ENCODE peak calls at places on chromosomes 1 and 21, in ten cellular contexts. One of them, this sample, is unnamed. For H3K4me1, the result is how much of the 10 kb centered on the place peaks cover.

GRCh38 chr1:205570796-205571537 is 60.8 kb downstream of the ELK4 start:
- DNase-seq in kidney: no peak
- DNase-seq in psoas muscle: no peak
- DNase-seq in heart right ventricle: no peak
- DNase-seq in CD8-positive, alpha-beta memory T cell: no peak
- DNase-seq in right lobe of liver: no peak
- DNase-seq in lower lobe of right lung: no peak
- DNase-seq in prostate gland: no peak
- DNase-seq in mucosa of descending colon: no peak
- DNase-seq in iPS DF 6.9: no peak
- DNase-seq in this sample: no peak

GRCh38 chr21:37835512-37835911 is 80.7 kb downstream of the KCNJ6 start:
- DNase-seq in kidney: no peak
- DNase-seq in psoas muscle: no peak
- DNase-seq in heart right ventricle: no peak
- DNase-seq in CD8-positive, alpha-beta memory T cell: no peak
- DNase-seq in right lobe of liver: no peak
- DNase-seq in lower lobe of right lung: no peak
- DNase-seq in prostate gland: no peak
- DNase-seq in mucosa of descending colon: no peak
- DNase-seq in iPS DF 6.9: no peak
- DNase-seq in this sample: no peak

GRCh38 chr1:17791055-17791390 is 35.9 kb downstream of the ACTL8 start:
- DNase-seq in kidney: no peak
- DNase-seq in psoas muscle: no peak
- DNase-seq in heart right ventricle: no peak
- DNase-seq in CD8-positive, alpha-beta memory T cell: no peak
- DNase-seq in right lobe of liver: no peak
- DNase-seq in lower lobe of right lung: no peak
- DNase-seq in prostate gland: no peak
- DNase-seq in mucosa of descending colon: no peak
- DNase-seq in iPS DF 6.9: no peak
- DNase-seq in this sample: no peak

GRCh38 chr1:18875796-18876128 is 16.3 kb upstream of the TAS1R2 start:
- DNase-seq in kidney: no peak
- DNase-seq in psoas muscle: no peak
- DNase-seq in heart right ventricle: no peak
- DNase-seq in CD8-positive, alpha-beta memory T cell: no peak
- DNase-seq in right lobe of liver: no peak
- DNase-seq in lower lobe of right lung: no peak
- DNase-seq in prostate gland: no peak
- DNase-seq in mucosa of descending colon: no peak
- DNase-seq in iPS DF 6.9: no peak
- DNase-seq in this sample: no peak

GRCh38 chr1:192668434-192668983 is 32.6 kb downstream of the RGS13 start:
- DNase-seq in kidney: no peak
- DNase-seq in psoas muscle: no peak
- DNase-seq in heart right ventricle: no peak
- DNase-seq in CD8-positive, alpha-beta memory T cell: no peak
- DNase-seq in right lobe of liver: no peak
- DNase-seq in lower lobe of right lung: no peak
- DNase-seq in prostate gland: no peak
- DNase-seq in mucosa of descending colon: peak
- DNase-seq in iPS DF 6.9: no peak
- DNase-seq in this sample: peak

GRCh38 chr1:57079454-57080157 is 113.8 kb upstream of the C8B start:
- DNase-seq in kidney: no peak
- DNase-seq in psoas muscle: no peak
- DNase-seq in heart right ventricle: no peak
- DNase-seq in CD8-positive, alpha-beta memory T cell: no peak
- DNase-seq in right lobe of liver: no peak
- DNase-seq in lower lobe of right lung: no peak
- DNase-seq in prostate gland: no peak
- DNase-seq in mucosa of descending colon: no peak
- DNase-seq in iPS DF 6.9: no peak
- DNase-seq in this sample: no peak

GRCh38 chr1:923131-923990 is at the start of gene SAMD11:
- DNase-seq in kidney: peak
- DNase-seq in psoas muscle: peak
- DNase-seq in heart right ventricle: peak
- DNase-seq in CD8-positive, alpha-beta memory T cell: peak
- DNase-seq in right lobe of liver: peak
- DNase-seq in lower lobe of right lung: peak
- DNase-seq in prostate gland: peak
- DNase-seq in mucosa of descending colon: peak
- DNase-seq in iPS DF 6.9: no peak
- DNase-seq in this sample: peak

GRCh38 chr1:63487336-63488065 is 35.5 kb downstream of the ITGB3BP start:
- DNase-seq in kidney: no peak
- DNase-seq in psoas muscle: no peak
- DNase-seq in heart right ventricle: no peak
- DNase-seq in CD8-positive, alpha-beta memory T cell: no peak
- DNase-seq in right lobe of liver: no peak
- DNase-seq in lower lobe of right lung: no peak
- DNase-seq in prostate gland: peak
- DNase-seq in mucosa of descending colon: no peak
- DNase-seq in iPS DF 6.9: no peak
- DNase-seq in this sample: no peak

DNA sequence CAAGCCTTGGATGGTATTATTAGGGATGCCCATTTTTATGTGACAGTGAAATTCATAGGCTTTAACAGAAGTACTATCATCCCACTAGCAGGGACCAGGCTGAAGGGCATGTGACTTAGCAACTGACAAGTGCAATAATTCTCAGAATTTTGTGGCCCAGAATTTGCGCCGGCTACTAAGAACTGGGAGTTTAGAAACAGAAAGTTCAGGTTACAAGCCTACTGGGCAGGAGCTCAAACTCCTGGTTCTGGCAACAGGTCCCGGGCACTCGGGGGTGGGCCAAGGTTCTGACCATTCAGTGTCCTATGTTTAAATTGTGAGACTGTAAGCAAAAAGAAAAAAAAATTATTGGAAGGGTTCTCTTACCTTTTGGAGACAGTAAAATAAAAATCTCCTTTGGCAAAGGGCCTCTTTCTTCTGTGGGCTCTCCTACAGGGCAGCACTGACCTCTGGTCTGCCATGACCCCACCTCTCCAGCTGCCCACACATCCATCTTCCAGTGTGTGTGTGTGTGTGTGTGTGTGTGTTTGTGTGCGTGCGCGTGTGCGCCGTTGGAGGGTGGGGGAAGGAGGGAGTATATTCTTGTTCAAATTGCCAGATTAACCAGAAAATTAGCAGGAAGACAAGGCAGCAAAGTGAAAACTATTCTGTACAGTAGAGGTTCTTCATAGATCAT is 26.1 kb downstream of the IRF2BP2 start:
- DNase-seq in kidney: no peak
- DNase-seq in psoas muscle: peak
- DNase-seq in heart right ventricle: no peak
- DNase-seq in CD8-positive, alpha-beta memory T cell: no peak
- DNase-seq in right lobe of liver: peak
- DNase-seq in lower lobe of right lung: no peak
- DNase-seq in prostate gland: no peak
- DNase-seq in mucosa of descending colon: no peak
- DNase-seq in iPS DF 6.9: no peak
- DNase-seq in this sample: no peak
- H3K4me1 ChIP-seq in kidney: under half
- H3K4me1 ChIP-seq in psoas muscle: half or more
- H3K4me1 ChIP-seq in heart right ventricle: under half
- H3K4me1 ChIP-seq in CD8-positive, alpha-beta memory T cell: under half
- H3K4me1 ChIP-seq in right lobe of liver: under half
- H3K4me1 ChIP-seq in lower lobe of right lung: under half
- H3K4me1 ChIP-seq in prostate gland: under half
- H3K4me1 ChIP-seq in mucosa of descending colon: under half
- H3K4me1 ChIP-seq in iPS DF 6.9: under half
- H3K4me1 ChIP-seq in this sample: under half

GRCh38 chr1:39269791-39270342 is 65.4 kb downstream of the MACF1 start:
- DNase-seq in kidney: no peak
- DNase-seq in psoas muscle: no peak
- DNase-seq in heart right ventricle: no peak
- DNase-seq in CD8-positive, alpha-beta memory T cell: no peak
- DNase-seq in right lobe of liver: no peak
- DNase-seq in lower lobe of right lung: no peak
- DNase-seq in prostate gland: no peak
- DNase-seq in mucosa of descending colon: no peak
- DNase-seq in iPS DF 6.9: no peak
- DNase-seq in this sample: no peak

GRCh38 chr1:39272027-39272790 is 67.7 kb downstream of the MACF1 start:
- DNase-seq in kidney: no peak
- DNase-seq in psoas muscle: no peak
- DNase-seq in heart right ventricle: no peak
- DNase-seq in CD8-positive, alpha-beta memory T cell: no peak
- DNase-seq in right lobe of liver: no peak
- DNase-seq in lower lobe of right lung: no peak
- DNase-seq in prostate gland: no peak
- DNase-seq in mucosa of descending colon: no peak
- DNase-seq in iPS DF 6.9: no peak
- DNase-seq in this sample: no peak

GRCh38 chr1:39275836-39276507 is 71.5 kb downstream of the MACF1 start:
- DNase-seq in kidney: no peak
- DNase-seq in psoas muscle: no peak
- DNase-seq in heart right ventricle: no peak
- DNase-seq in CD8-positive, alpha-beta memory T cell: no peak
- DNase-seq in right lobe of liver: no peak
- DNase-seq in lower lobe of right lung: no peak
- DNase-seq in prostate gland: no peak
- DNase-seq in mucosa of descending colon: no peak
- DNase-seq in iPS DF 6.9: no peak
- DNase-seq in this sample: no peak

GRCh38 chr1:39270368-39270767 is 65.9 kb downstream of the MACF1 start:
- DNase-seq in kidney: no peak
- DNase-seq in psoas muscle: no peak
- DNase-seq in heart right ventricle: no peak
- DNase-seq in CD8-positive, alpha-beta memory T cell: no peak
- DNase-seq in right lobe of liver: no peak
- DNase-seq in lower lobe of right lung: no peak
- DNase-seq in prostate gland: no peak
- DNase-seq in mucosa of descending colon: no peak
- DNase-seq in iPS DF 6.9: no peak
- DNase-seq in this sample: no peak

DNA sequence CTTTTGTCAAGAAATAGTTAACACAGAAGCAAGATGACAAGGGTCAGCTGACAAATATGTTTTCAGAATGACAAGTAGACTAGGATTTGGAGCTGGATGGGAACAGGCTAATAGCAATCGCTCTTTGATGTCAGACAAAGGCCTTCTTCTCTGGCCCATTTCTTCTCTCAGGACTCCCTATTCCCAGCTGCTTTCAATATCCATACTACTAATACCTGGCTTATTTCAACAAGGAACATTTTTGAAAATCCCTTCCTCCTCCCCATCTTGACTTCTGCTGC is 68.2 kb downstream of the MACF1 start:
- DNase-seq in kidney: no peak
- DNase-seq in psoas muscle: no peak
- DNase-seq in heart right ventricle: no peak
- DNase-seq in CD8-positive, alpha-beta memory T cell: no peak
- DNase-seq in right lobe of liver: no peak
- DNase-seq in lower lobe of right lung: no peak
- DNase-seq in prostate gland: no peak
- DNase-seq in mucosa of descending colon: no peak
- DNase-seq in iPS DF 6.9: no peak
- DNase-seq in this sample: no peak
- H3K4me1 ChIP-seq in kidney: under half
- H3K4me1 ChIP-seq in psoas muscle: under half
- H3K4me1 ChIP-seq in heart right ventricle: half or more
- H3K4me1 ChIP-seq in CD8-positive, alpha-beta memory T cell: half or more
- H3K4me1 ChIP-seq in right lobe of liver: under half
- H3K4me1 ChIP-seq in lower lobe of right lung: half or more
- H3K4me1 ChIP-seq in prostate gland: under half
- H3K4me1 ChIP-seq in mucosa of descending colon: under half
- H3K4me1 ChIP-seq in iPS DF 6.9: under half
- H3K4me1 ChIP-seq in this sample: half or more

GRCh38 chr1:2166695-2167094 is 27.9 kb downstream of the FAAP20 start:
- DNase-seq in kidney: no peak
- DNase-seq in psoas muscle: no peak
- DNase-seq in heart right ventricle: no peak
- DNase-seq in CD8-positive, alpha-beta memory T cell: no peak
- DNase-seq in right lobe of liver: no peak
- DNase-seq in lower lobe of right lung: no peak
- DNase-seq in prostate gland: no peak
- DNase-seq in mucosa of descending colon: no peak
- DNase-seq in iPS DF 6.9: no peak
- DNase-seq in this sample: no peak

GRCh38 chr1:2168090-2168489 is 26.5 kb downstream of the FAAP20 start:
- DNase-seq in kidney: no peak
- DNase-seq in psoas muscle: no peak
- DNase-seq in heart right ventricle: no peak
- DNase-seq in CD8-positive, alpha-beta memory T cell: no peak
- DNase-seq in right lobe of liver: no peak
- DNase-seq in lower lobe of right lung: no peak
- DNase-seq in prostate gland: no peak
- DNase-seq in mucosa of descending colon: no peak
- DNase-seq in iPS DF 6.9: no peak
- DNase-seq in this sample: no peak

GRCh38 chr1:2168535-2168934 is 26.0 kb downstream of the FAAP20 start:
- DNase-seq in kidney: no peak
- DNase-seq in psoas muscle: no peak
- DNase-seq in heart right ventricle: no peak
- DNase-seq in CD8-positive, alpha-beta memory T cell: no peak
- DNase-seq in right lobe of liver: no peak
- DNase-seq in lower lobe of right lung: no peak
- DNase-seq in prostate gland: no peak
- DNase-seq in mucosa of descending colon: no peak
- DNase-seq in iPS DF 6.9: no peak
- DNase-seq in this sample: no peak

GRCh38 chr1:2165636-2166035 is 28.9 kb downstream of the FAAP20 start:
- DNase-seq in kidney: no peak
- DNase-seq in psoas muscle: no peak
- DNase-seq in heart right ventricle: no peak
- DNase-seq in CD8-positive, alpha-beta memory T cell: no peak
- DNase-seq in right lobe of liver: no peak
- DNase-seq in lower lobe of right lung: no peak
- DNase-seq in prostate gland: no peak
- DNase-seq in mucosa of descending colon: no peak
- DNase-seq in iPS DF 6.9: no peak
- DNase-seq in this sample: no peak

DNA sequence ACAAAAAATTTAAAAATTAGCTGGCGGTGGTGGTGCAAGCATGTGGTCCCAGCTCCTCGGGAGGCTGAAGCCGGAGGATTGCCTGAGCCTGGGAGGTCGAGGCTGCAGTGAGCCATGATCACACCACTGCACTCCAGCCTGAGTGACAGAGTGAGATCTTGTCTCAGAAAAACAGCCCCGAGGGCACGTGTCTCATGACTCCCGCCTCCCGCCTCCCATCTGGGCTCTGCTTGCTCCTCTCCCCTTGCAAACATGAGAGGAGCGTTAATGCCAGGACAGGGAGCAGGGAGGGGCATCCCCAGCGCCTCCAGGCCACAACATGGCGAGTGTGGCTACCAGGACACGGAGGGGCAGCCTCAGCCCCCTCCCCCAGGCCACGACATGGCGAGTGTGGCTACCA is 28.3 kb downstream of the FAAP20 start:
- DNase-seq in kidney: no peak
- DNase-seq in psoas muscle: no peak
- DNase-seq in heart right ventricle: no peak
- DNase-seq in CD8-positive, alpha-beta memory T cell: no peak
- DNase-seq in right lobe of liver: no peak
- DNase-seq in lower lobe of right lung: no peak
- DNase-seq in prostate gland: no peak
- DNase-seq in mucosa of descending colon: no peak
- DNase-seq in iPS DF 6.9: no peak
- DNase-seq in this sample: no peak
- H3K4me1 ChIP-seq in kidney: under half
- H3K4me1 ChIP-seq in psoas muscle: under half
- H3K4me1 ChIP-seq in heart right ventricle: under half
- H3K4me1 ChIP-seq in CD8-positive, alpha-beta memory T cell: under half
- H3K4me1 ChIP-seq in right lobe of liver: under half
- H3K4me1 ChIP-seq in lower lobe of right lung: under half
- H3K4me1 ChIP-seq in prostate gland: under half
- H3K4me1 ChIP-seq in mucosa of descending colon: under half
- H3K4me1 ChIP-seq in iPS DF 6.9: under half
- H3K4me1 ChIP-seq in this sample: under half

DNA sequence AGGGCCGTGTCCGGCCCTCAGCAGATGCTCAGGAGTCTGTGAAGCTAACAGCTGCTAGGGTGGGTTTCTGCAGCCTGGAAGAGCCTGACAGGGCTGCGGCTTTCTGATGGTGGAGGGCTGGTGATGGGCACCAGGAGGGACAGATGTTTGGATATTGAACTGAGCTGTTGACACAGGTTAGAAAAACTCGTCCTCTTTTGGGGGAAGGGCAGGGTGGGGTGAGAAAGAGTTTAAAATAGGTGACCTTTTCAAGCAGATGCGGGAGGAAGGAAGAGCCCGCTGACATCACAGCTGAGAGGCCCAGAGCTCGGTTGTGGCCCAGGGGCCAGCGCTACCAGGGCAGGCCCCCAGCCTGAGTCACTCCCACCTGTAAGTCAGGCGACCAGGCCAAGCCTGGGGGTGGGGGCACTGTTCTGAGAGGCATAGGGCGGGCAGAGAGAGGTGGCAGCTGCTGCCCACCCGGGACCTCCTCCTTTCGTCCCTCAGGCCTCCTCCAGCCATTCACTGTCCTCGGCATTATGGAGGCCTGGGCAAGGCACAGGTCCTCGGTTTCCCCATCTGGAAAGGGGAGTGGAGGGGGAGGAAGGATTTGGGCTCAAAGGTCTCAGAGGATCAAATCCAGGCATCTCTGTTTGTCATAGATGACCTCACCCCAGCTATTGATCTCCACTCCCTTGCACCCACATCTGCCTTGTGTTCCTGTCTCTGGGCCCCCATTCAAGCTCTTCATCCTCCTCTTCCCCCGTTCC is 32.3 kb upstream of the ID3 start:
- DNase-seq in kidney: no peak
- DNase-seq in psoas muscle: peak
- DNase-seq in heart right ventricle: peak
- DNase-seq in CD8-positive, alpha-beta memory T cell: no peak
- DNase-seq in right lobe of liver: no peak
- DNase-seq in lower lobe of right lung: no peak
- DNase-seq in prostate gland: no peak
- DNase-seq in mucosa of descending colon: peak
- DNase-seq in iPS DF 6.9: no peak
- DNase-seq in this sample: no peak
- H3K4me1 ChIP-seq in kidney: under half
- H3K4me1 ChIP-seq in psoas muscle: under half
- H3K4me1 ChIP-seq in heart right ventricle: under half
- H3K4me1 ChIP-seq in CD8-positive, alpha-beta memory T cell: half or more
- H3K4me1 ChIP-seq in right lobe of liver: under half
- H3K4me1 ChIP-seq in lower lobe of right lung: under half
- H3K4me1 ChIP-seq in prostate gland: under half
- H3K4me1 ChIP-seq in mucosa of descending colon: under half
- H3K4me1 ChIP-seq in iPS DF 6.9: under half
- H3K4me1 ChIP-seq in this sample: under half

This sample was measured in left lung.